ENCODE peak calls at places on chromosomes 4 and X, in eight cellular contexts. T, U, H, M, V, W, S and C are unnamed samples.

GRCh38 chr4:60891947-60892346 is 308.2 kb upstream of the ADGRL3 start:
- DNase-seq in T (no peak), U (no peak), H (no peak), M (no peak), V (no peak), W (no peak), S (no peak), C (no peak)

GRCh38 chrX:20067709-20068315 is 48.9 kb downstream of the MAP7D2 start:
- DNase-seq in T (peak; percentile 87), U (peak; percentile 42), H (peak; percentile 64), M (peak; percentile 93), V (peak; percentile 24), W (peak; percentile 86), S (no peak), C (peak; percentile 73)

GRCh38 chrX:136961594-136962135 is 72.1 kb downstream of the GPR101 start:
- DNase-seq in T (peak; percentile 5), U (no peak), H (no peak), M (no peak), V (no peak), W (no peak), S (no peak), C (no peak)

GRCh38 chr4:169152899-169153298 is 117.9 kb downstream of the SH3RF1 start:
- DNase-seq in T (no peak), U (no peak), H (no peak), M (no peak), V (no peak), W (no peak), S (no peak), C (no peak)

GRCh38 chr4:73668806-73669205 is 48.6 kb upstream of the RASSF6 start:
- DNase-seq in T (peak; percentile 59), U (no peak), H (no peak), M (no peak), V (no peak), W (no peak), S (no peak), C (peak; percentile 47)

GRCh38 chr4:9989918-9990635 is 31.2 kb downstream of the SLC2A9 start:
- DNase-seq in T (no peak), U (no peak), H (no peak), M (no peak), V (no peak), W (no peak), S (no peak), C (no peak)

GRCh38 chr4:21134994-21135393 is 434.7 kb downstream of the PACRGL start:
- DNase-seq in T (peak; percentile 52), U (no peak), H (peak; percentile 1), M (no peak), V (no peak), W (no peak), S (no peak), C (no peak)

GRCh38 chrX:150476183-150476699 is 92.2 kb upstream of the MTM1 start:
- DNase-seq in T (peak; percentile 51), U (no peak), H (no peak), M (no peak), V (no peak), W (no peak), S (no peak), C (no peak)

GRCh38 chr4:654871-655734 is 19.0 kb downstream of the ATP5ME start:
- DNase-seq in T (no peak), U (no peak), H (no peak), M (no peak), V (no peak), W (no peak), S (no peak), C (no peak)

GRCh38 chr4:55561884-55562283 is 15.2 kb upstream of the CLOCK start:
- DNase-seq in T (no peak), U (no peak), H (no peak), M (no peak), V (no peak), W (no peak), S (no peak), C (no peak)

GRCh38 chr4:186900232-186900900 is 176.7 kb upstream of the FAT1 start:
- DNase-seq in T (peak; percentile 72), U (no peak), H (peak; percentile 42), M (no peak), V (no peak), W (no peak), S (no peak), C (no peak)

GRCh38 chr4:136741468-136741867 is 790.8 kb downstream of the PCDH18 start:
- DNase-seq in T (peak; percentile 9), U (no peak), H (peak; percentile 5), M (no peak), V (no peak), W (no peak), S (no peak), C (no peak)

GRCh38 chr4:39410415-39410814 is 3.7 kb downstream of the KLB start:
- DNase-seq in T (peak; percentile 23), U (no peak), H (peak; percentile 36), M (no peak), V (no peak), W (no peak), S (no peak), C (no peak)

GRCh38 chr4:140188975-140189374 is 35.0 kb upstream of the MAML3 start:
- DNase-seq in T (peak; percentile 83), U (no peak), H (no peak), M (no peak), V (no peak), W (peak; percentile 49), S (no peak), C (peak; percentile 89)

GRCh38 chrX:151753313-151754041 is 18.9 kb downstream of the CNGA2 start:
- DNase-seq in T (peak; percentile 80), U (peak; percentile 15), H (peak; percentile 63), M (peak; percentile 86), V (no peak), W (peak; percentile 50), S (no peak), C (peak; percentile 59)

GRCh38 chr4:90318208-90318607 is 191.0 kb downstream of the CCSER1 start:
- DNase-seq in T (peak; percentile 75), U (no peak), H (peak; percentile 38), M (no peak), V (no peak), W (no peak), S (no peak), C (no peak)

GRCh38 chr4:17812125-17812524 is 1.3 kb downstream of the NCAPG start:
- DNase-seq in T (no peak), U (no peak), H (no peak), M (no peak), V (no peak), W (no peak), S (no peak), C (no peak)

GRCh38 chrX:121876316-121876715 is 828.9 kb downstream of the GLUD2 start:
- DNase-seq in T (peak; percentile 76), U (no peak), H (no peak), M (no peak), V (no peak), W (no peak), S (no peak), C (no peak)

GRCh38 chr4:105215609-105216313 is 69.1 kb downstream of the TET2 start:
- DNase-seq in T (peak; percentile 3), U (no peak), H (no peak), M (no peak), V (no peak), W (no peak), S (no peak), C (no peak)

GRCh38 chr4:97330915-97331314 is 812.4 kb downstream of the STPG2 start:
- DNase-seq in T (no peak), U (no peak), H (no peak), M (no peak), V (no peak), W (no peak), S (no peak), C (no peak)

GRCh38 chrX:107718156-107718621 is 57.4 kb downstream of the TSC22D3 start:
- DNase-seq in T (peak; percentile 87), U (peak; percentile 68), H (peak; percentile 86), M (peak; percentile 95), V (no peak), W (peak; percentile 61), S (no peak), C (peak; percentile 78)

GRCh38 chrX:153400146-153401132 is 711 bp downstream of the PNMA6E start:
- DNase-seq in T (no peak), U (no peak), H (peak; percentile 72), M (no peak), V (no peak), W (no peak), S (peak; percentile 29), C (no peak)

GRCh38 chr4:101321481-101322042 is 25.8 kb downstream of the PPP3CA start:
- DNase-seq in T (no peak), U (no peak), H (no peak), M (no peak), V (no peak), W (no peak), S (no peak), C (no peak)
- TF ChIP-seq CTCF in T (no peak), U (no peak), H (no peak), M (no peak), V (no peak), W (no peak), S (no peak), C (no peak)

GRCh38 chrX:51420610-51421009 is 75.8 kb downstream of the NUDT11 start:
- DNase-seq in T (peak; percentile 47), U (peak; percentile 9), H (peak; percentile 43), M (no peak), V (no peak), W (no peak), S (no peak), C (peak; percentile 4)
- TF ChIP-seq CTCF in T (peak; percentile 58), U (peak; percentile 78), H (peak; percentile 57), M (no peak), V (peak; percentile 77), W (peak; percentile 52), S (no peak), C (peak; percentile 55)

DNA sequence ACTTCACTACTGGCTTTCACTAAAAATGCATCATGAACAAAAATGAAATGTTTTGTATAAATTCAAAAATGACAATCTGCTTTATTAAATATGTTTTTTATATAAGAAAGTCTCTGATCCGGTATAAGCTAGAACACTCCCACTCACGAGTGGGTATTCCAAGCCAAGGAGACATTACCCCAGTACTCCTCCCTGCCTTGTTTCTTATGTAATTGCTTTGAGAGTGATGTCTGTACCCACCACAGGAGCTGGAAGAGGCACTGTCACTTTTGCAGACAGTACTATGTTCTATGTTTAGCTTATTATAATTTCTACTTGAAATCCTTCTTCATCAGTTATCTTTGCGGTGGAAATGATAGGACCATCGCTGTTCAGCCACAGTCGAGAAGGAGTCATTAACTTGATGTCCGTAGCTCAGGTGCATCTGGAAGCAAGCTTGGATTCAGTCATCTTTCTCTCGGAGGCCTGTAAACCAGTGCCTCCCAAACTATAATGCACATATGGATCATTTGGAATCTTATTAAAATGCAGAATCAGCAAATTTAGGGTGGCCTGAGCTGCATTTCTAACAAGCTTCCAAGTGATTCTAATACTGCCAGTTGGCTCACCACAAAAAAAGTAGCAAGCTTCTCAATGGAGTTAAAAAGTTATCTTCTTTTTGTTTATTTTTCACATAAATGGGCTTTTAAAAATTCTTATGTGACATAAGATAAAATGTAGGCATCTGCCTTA is 396.4 kb downstream of the GRIA2 start:
- DNase-seq in T (no peak), U (no peak), H (no peak), M (no peak), V (no peak), W (no peak), S (no peak), C (no peak)
- TF ChIP-seq CTCF in T (no peak), U (no peak), H (no peak), M (no peak), V (no peak), W (no peak), S (no peak), C (no peak)

DNA sequence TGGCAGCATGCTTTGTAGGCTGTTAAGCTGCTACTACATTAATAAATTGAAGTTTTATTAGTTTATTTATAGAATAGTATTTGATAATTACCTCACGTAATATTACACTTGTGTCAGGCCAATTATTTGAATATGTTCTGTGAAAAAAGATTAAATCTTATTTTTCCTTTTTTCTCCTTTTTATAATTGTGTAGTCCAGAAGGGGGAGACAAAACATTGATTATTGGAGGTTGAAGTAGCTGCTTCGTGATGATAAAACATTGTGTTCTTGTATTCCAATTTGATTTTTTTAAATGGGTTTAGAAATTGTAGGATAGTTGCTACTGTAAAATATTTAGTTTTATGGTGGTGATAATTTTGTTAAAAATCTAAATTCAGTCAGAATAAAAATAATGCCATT is 85.7 kb downstream of the DIAPH2 start:
- DNase-seq in T (peak; percentile 15), U (no peak), H (peak; percentile 5), M (no peak), V (no peak), W (no peak), S (no peak), C (no peak)
- TF ChIP-seq CTCF in T (peak; percentile 16), U (peak; percentile 48), H (peak; percentile 60), M (no peak), V (peak; percentile 49), W (no peak), S (no peak), C (no peak)